ENCODE peak calls at places on chromosomes 5 and 9, in nine cellular contexts. K, G, B, F, I, Q, D, T and H are unnamed samples.

GRCh38 chr5:14193496-14193895 is 50.4 kb downstream of the TRIO start:
- DNase-seq in K (no peak), G (no peak), B (no peak), F (no peak), I (no peak), Q (no peak), D (no peak), T (no peak), H (no peak)

GRCh38 chr5:148595697-148596096 is 58.6 kb downstream of the HTR4 start:
- DNase-seq in K (no peak), G (no peak), B (no peak), F (peak; percentile 52), I (no peak), Q (no peak), D (no peak), T (no peak), H (no peak)

GRCh38 chr5:61416010-61416409 is 84.0 kb downstream of the ZSWIM6 start:
- DNase-seq in K (peak; percentile 50), G (no peak), B (peak; percentile 61), F (peak; percentile 51), I (no peak), Q (no peak), D (no peak), T (peak; percentile 75), H (no peak)

GRCh38 chr9:127697575-127697974 is 9.2 kb upstream of the CFAP157 start:
- DNase-seq in K (no peak), G (no peak), B (no peak), F (no peak), I (no peak), Q (no peak), D (peak; percentile 49), T (no peak), H (no peak)

GRCh38 chr5:142426129-142426641 is 101.4 kb upstream of the SPRY4 start:
- DNase-seq in K (no peak), G (peak; percentile 80), B (peak; percentile 72), F (peak; percentile 2), I (peak; percentile 80), Q (peak; percentile 80), D (peak; percentile 55), T (peak; percentile 54), H (no peak)

GRCh38 chr9:94892675-94893074 is 166.2 kb downstream of the AOPEP start:
- DNase-seq in K (no peak), G (no peak), B (no peak), F (no peak), I (no peak), Q (no peak), D (no peak), T (no peak), H (no peak)

GRCh38 chr5:50922942-50923767 is 256.7 kb downstream of the PARP8 start:
- DNase-seq in K (peak; percentile 11), G (peak; percentile 77), B (no peak), F (no peak), I (no peak), Q (no peak), D (no peak), T (no peak), H (no peak)

GRCh38 chr9:115025721-115026120 is 92.2 kb downstream of the TNC start:
- DNase-seq in K (no peak), G (no peak), B (peak; percentile 61), F (no peak), I (no peak), Q (no peak), D (no peak), T (no peak), H (no peak)

GRCh38 chr9:101999441-101999840 is 261.0 kb upstream of the GRIN3A start:
- DNase-seq in K (no peak), G (no peak), B (no peak), F (no peak), I (no peak), Q (no peak), D (no peak), T (no peak), H (no peak)

GRCh38 chr9:134600431-134600830 is 41.2 kb upstream of the COL5A1 start:
- DNase-seq in K (no peak), G (no peak), B (no peak), F (no peak), I (no peak), Q (no peak), D (no peak), T (peak; percentile 75), H (no peak)

GRCh38 chr5:10729320-10730133 is 31.5 kb downstream of the DAP start:
- DNase-seq in K (no peak), G (no peak), B (no peak), F (no peak), I (no peak), Q (no peak), D (peak; percentile 21), T (peak; percentile 45), H (no peak)

GRCh38 chr9:84206801-84207200 is 133.8 kb downstream of the SLC28A3 start:
- DNase-seq in K (no peak), G (no peak), B (no peak), F (no peak), I (no peak), Q (no peak), D (no peak), T (no peak), H (no peak)

GRCh38 chr5:126373621-126374416 is 49.4 kb upstream of the GRAMD2B start:
- DNase-seq in K (no peak), G (no peak), B (peak; percentile 82), F (peak; percentile 36), I (no peak), Q (no peak), D (no peak), T (no peak), H (no peak)

GRCh38 chr5:14182761-14183160 is 39.6 kb downstream of the TRIO start:
- DNase-seq in K (no peak), G (no peak), B (no peak), F (no peak), I (no peak), Q (no peak), D (no peak), T (no peak), H (no peak)

GRCh38 chr9:18806277-18806676 is 226.7 kb downstream of the SAXO1 start:
- DNase-seq in K (no peak), G (no peak), B (no peak), F (no peak), I (no peak), Q (no peak), D (no peak), T (no peak), H (no peak)

DNA sequence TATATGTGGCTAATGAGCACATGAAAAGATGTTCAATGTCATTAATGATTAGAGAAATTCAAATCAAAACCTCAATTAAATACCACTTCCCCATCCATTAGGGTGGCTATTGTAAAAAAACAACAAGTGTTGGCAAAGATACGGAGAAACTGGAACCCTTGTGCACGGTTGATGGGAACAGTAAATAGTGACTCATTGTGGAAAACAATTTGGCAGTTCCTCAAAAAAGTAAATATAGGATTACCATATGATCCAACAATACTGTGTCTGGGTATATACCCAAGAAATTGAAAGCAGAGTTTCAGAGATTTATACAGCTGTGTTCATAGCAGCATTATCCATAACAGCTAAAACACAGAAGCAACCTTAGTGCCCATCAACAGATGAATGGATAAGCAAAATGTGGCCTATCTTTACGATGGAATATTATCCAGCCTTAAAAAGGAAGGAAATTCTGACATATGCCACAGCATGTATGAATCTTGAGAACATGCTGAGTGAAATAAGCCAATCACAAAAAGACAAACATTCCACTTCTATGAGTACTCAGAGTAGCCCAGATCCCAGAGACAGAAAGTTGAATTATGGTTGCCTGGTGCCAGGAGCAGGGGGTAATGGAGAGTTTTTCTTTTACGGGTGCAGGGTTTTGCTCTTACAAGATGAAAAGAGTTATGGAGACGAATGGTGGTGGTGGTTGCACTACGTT is 41.4 kb upstream of the LRRC14B start:
- DNase-seq in K (no peak), G (no peak), B (peak; percentile 48), F (peak; percentile 95), I (no peak), Q (no peak), D (no peak), T (no peak), H (no peak)
- H3K27ac ChIP-seq in K (no peak overlapping the region), G (no peak overlapping the region), B (peak overlapping the region; percentile 33), F (peak overlapping the region; percentile 94), I (no peak overlapping the region), Q (no peak overlapping the region), D (no peak overlapping the region), T (no peak overlapping the region), H (no peak overlapping the region)

GRCh38 chr5:5466227-5466626 is 43.8 kb downstream of the ICE1 start:
- DNase-seq in K (peak; percentile 22), G (no peak), B (no peak), F (no peak), I (no peak), Q (no peak), D (no peak), T (peak; percentile 15), H (no peak)

GRCh38 chr5:5467737-5468136 is 45.3 kb downstream of the ICE1 start:
- DNase-seq in K (no peak), G (no peak), B (peak; percentile 32), F (no peak), I (no peak), Q (no peak), D (no peak), T (no peak), H (no peak)

GRCh38 chr5:5461012-5461411 is 38.5 kb downstream of the ICE1 start:
- DNase-seq in K (no peak), G (no peak), B (no peak), F (peak; percentile 23), I (no peak), Q (no peak), D (no peak), T (no peak), H (no peak)

DNA sequence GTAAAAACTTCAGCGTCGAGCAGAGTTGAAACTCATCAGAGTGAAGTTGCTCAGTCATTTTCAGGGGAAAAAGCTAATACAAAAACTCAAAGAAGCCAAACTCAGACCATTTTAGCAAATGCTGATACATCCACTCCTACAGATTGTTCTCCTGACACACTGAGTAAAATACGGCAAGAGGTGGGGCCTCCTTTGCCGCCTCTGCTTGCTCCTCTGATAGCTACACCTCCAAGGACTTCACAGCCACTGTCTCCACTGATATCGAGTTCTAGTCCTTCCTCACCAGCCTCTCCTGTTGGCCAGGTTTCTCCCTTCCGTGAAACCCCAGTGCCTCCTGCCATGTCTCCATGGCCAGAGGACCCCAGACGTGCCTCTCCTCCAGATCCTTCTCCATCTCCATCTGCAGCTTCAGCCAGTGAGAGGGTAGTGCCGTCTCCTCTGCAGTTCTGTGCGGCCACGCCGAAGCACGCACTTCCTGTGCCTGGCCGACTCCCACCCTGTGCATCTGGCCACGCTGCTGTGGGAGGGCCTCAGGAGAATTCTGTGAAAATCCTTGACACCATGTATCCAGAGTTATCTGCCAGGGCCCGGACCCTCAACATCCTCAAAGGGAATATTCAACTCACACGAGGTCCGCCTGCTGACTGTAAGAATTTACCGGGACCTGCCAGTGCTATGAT is 41.7 kb downstream of the ICE1 start:
- DNase-seq in K (no peak), G (no peak), B (no peak), F (no peak), I (no peak), Q (no peak), D (no peak), T (no peak), H (no peak)
- H3K27ac ChIP-seq in K (no peak overlapping the region), G (no peak overlapping the region), B (no peak overlapping the region), F (no peak overlapping the region), I (no peak overlapping the region), Q (no peak overlapping the region), D (no peak overlapping the region), T (no peak overlapping the region), H (no peak overlapping the region)

GRCh38 chr9:125750656-125751035 is 3.5 kb downstream of the PBX3 start:
- DNase-seq in K (peak; percentile 64), G (no peak), B (no peak), F (no peak), I (no peak), Q (no peak), D (no peak), T (peak; percentile 71), H (no peak)
- H3K27ac ChIP-seq in K (peak overlapping the region; percentile 74), G (peak overlapping the region; percentile 61), B (peak overlapping the region; percentile 29), F (no peak overlapping the region), I (peak overlapping the region; percentile 98), Q (no peak overlapping the region), D (peak overlapping the region; percentile 11), T (no peak overlapping the region), H (peak overlapping the region; percentile 51)

GRCh38 chr5:119501671-119502179 is 49.4 kb downstream of the HSD17B4 start:
- DNase-seq in K (no peak), G (no peak), B (no peak), F (peak; percentile 13), I (no peak), Q (no peak), D (no peak), T (no peak), H (no peak)
- H3K27ac ChIP-seq in K (no peak overlapping the region), G (no peak overlapping the region), B (no peak overlapping the region), F (no peak overlapping the region), I (no peak overlapping the region), Q (no peak overlapping the region), D (no peak overlapping the region), T (no peak overlapping the region), H (no peak overlapping the region)